ENCODE peak calls at places on chromosomes 3 and 15, in four cellular contexts. One of them, this sample, is unnamed.

GRCh38 chr3:189292667-189293478 is 121.1 kb downstream of the TPRG1 start:
- DNase-seq in stimulated activated CD4-positive, alpha-beta T cell treated with anti-CD3 and anti-CD28 coated beads, Interleukin-12 subunit alpha, Interleukin-12 subunit beta, amount 100 ng/mL, for 4 hours: no peak
- DNase-seq in HTR-8/SVneo: no peak
- DNase-seq in fibroblast of mammary gland: no peak
- DNase-seq in this sample: no peak

GRCh38 chr15:60390931-60391501 is 6.8 kb downstream of the ANXA2 start:
- DNase-seq in stimulated activated CD4-positive, alpha-beta T cell treated with anti-CD3 and anti-CD28 coated beads, Interleukin-12 subunit alpha, Interleukin-12 subunit beta, amount 100 ng/mL, for 4 hours: no peak
- DNase-seq in HTR-8/SVneo: peak; percentile 25
- DNase-seq in fibroblast of mammary gland: peak; percentile 93
- DNase-seq in this sample: no peak

GRCh38 chr3:134065836-134066538 is 36.3 kb upstream of the SLCO2A1 start:
- DNase-seq in fibroblast of mammary gland: no peak
- DNase-seq in stimulated activated CD4-positive, alpha-beta T cell treated with anti-CD3 and anti-CD28 coated beads, Interleukin-12 subunit alpha, Interleukin-12 subunit beta, amount 100 ng/mL, for 4 hours: no peak
- DNase-seq in HTR-8/SVneo: no peak
- DNase-seq in this sample: no peak

GRCh38 chr3:61936344-61936937 is 375.1 kb downstream of the PTPRG start:
- DNase-seq in HTR-8/SVneo: no peak
- DNase-seq in stimulated activated CD4-positive, alpha-beta T cell treated with anti-CD3 and anti-CD28 coated beads, Interleukin-12 subunit alpha, Interleukin-12 subunit beta, amount 100 ng/mL, for 4 hours: peak; percentile 4
- DNase-seq in fibroblast of mammary gland: peak; percentile 32
- DNase-seq in this sample: no peak

GRCh38 chr3:135050536-135050935 is 255.5 kb downstream of the EPHB1 start:
- DNase-seq in fibroblast of mammary gland: no peak
- DNase-seq in HTR-8/SVneo: no peak
- DNase-seq in stimulated activated CD4-positive, alpha-beta T cell treated with anti-CD3 and anti-CD28 coated beads, Interleukin-12 subunit alpha, Interleukin-12 subunit beta, amount 100 ng/mL, for 4 hours: no peak
- DNase-seq in this sample: no peak

GRCh38 chr3:177553586-177553985 is 356.3 kb upstream of the TBL1XR1 start:
- DNase-seq in HTR-8/SVneo: no peak
- DNase-seq in fibroblast of mammary gland: no peak
- DNase-seq in stimulated activated CD4-positive, alpha-beta T cell treated with anti-CD3 and anti-CD28 coated beads, Interleukin-12 subunit alpha, Interleukin-12 subunit beta, amount 100 ng/mL, for 4 hours: no peak
- DNase-seq in this sample: no peak

GRCh38 chr15:29569533-29570092 is 252.7 kb downstream of the TJP1 start:
- DNase-seq in HTR-8/SVneo: no peak
- DNase-seq in stimulated activated CD4-positive, alpha-beta T cell treated with anti-CD3 and anti-CD28 coated beads, Interleukin-12 subunit alpha, Interleukin-12 subunit beta, amount 100 ng/mL, for 4 hours: no peak
- DNase-seq in fibroblast of mammary gland: no peak
- DNase-seq in this sample: no peak

GRCh38 chr15:60681353-60681752 is 202.4 kb upstream of the ICE2 start:
- DNase-seq in stimulated activated CD4-positive, alpha-beta T cell treated with anti-CD3 and anti-CD28 coated beads, Interleukin-12 subunit alpha, Interleukin-12 subunit beta, amount 100 ng/mL, for 4 hours: no peak
- DNase-seq in fibroblast of mammary gland: no peak
- DNase-seq in HTR-8/SVneo: no peak
- DNase-seq in this sample: no peak

GRCh38 chr3:42667523-42668402 is 14.3 kb downstream of the ZBTB47 start:
- DNase-seq in fibroblast of mammary gland: peak; percentile 41
- DNase-seq in stimulated activated CD4-positive, alpha-beta T cell treated with anti-CD3 and anti-CD28 coated beads, Interleukin-12 subunit alpha, Interleukin-12 subunit beta, amount 100 ng/mL, for 4 hours: no peak
- DNase-seq in HTR-8/SVneo: no peak
- DNase-seq in this sample: no peak

GRCh38 chr3:70981252-70981933 is 602.1 kb downstream of the FOXP1 start:
- DNase-seq in stimulated activated CD4-positive, alpha-beta T cell treated with anti-CD3 and anti-CD28 coated beads, Interleukin-12 subunit alpha, Interleukin-12 subunit beta, amount 100 ng/mL, for 4 hours: no peak
- DNase-seq in HTR-8/SVneo: no peak
- DNase-seq in fibroblast of mammary gland: no peak
- DNase-seq in this sample: no peak

GRCh38 chr3:183576487-183577107 is 21.1 kb upstream of the KLHL6 start:
- DNase-seq in HTR-8/SVneo: no peak
- DNase-seq in stimulated activated CD4-positive, alpha-beta T cell treated with anti-CD3 and anti-CD28 coated beads, Interleukin-12 subunit alpha, Interleukin-12 subunit beta, amount 100 ng/mL, for 4 hours: no peak
- DNase-seq in fibroblast of mammary gland: peak; percentile 55
- DNase-seq in this sample: no peak

GRCh38 chr15:93830221-93830765 is 401.1 kb upstream of the MCTP2 start:
- DNase-seq in HTR-8/SVneo: no peak
- DNase-seq in fibroblast of mammary gland: no peak
- DNase-seq in stimulated activated CD4-positive, alpha-beta T cell treated with anti-CD3 and anti-CD28 coated beads, Interleukin-12 subunit alpha, Interleukin-12 subunit beta, amount 100 ng/mL, for 4 hours: no peak
- DNase-seq in this sample: no peak

GRCh38 chr3:32685604-32686185 is 707 bp downstream of the CNOT10 start:
- DNase-seq in HTR-8/SVneo: no peak
- DNase-seq in stimulated activated CD4-positive, alpha-beta T cell treated with anti-CD3 and anti-CD28 coated beads, Interleukin-12 subunit alpha, Interleukin-12 subunit beta, amount 100 ng/mL, for 4 hours: no peak
- DNase-seq in fibroblast of mammary gland: peak; percentile 18
- DNase-seq in this sample: no peak